ENCODE peak calls at places on chromosome 10, in seven cellular contexts. Z is T follicular helper cell; O is stimulated activated CD4-positive, alpha-beta T cell treated with anti-CD3 and anti-CD28 coated beads, Interleukin-12 subunit alpha, Interleukin-12 subunit beta, amount 100 ng/mL, for 4 hours; V is HTR-8/SVneo; C is omental fat pad; P is NCI-H510A; K is GM10248. W is an unnamed sample.

GRCh38 chr10:113921571-113922370 is 67.3 kb downstream of the NHLRC2 start:
- DNase-seq in Z (no peak), O (no peak), V (no peak), C (no peak), P (no peak), K (no peak), W (no peak)

GRCh38 chr10:110221721-110222261 is 14.4 kb downstream of the MXI1 start:
- DNase-seq in Z (peak), O (peak), V (no peak), C (peak), P (peak), K (peak), W (peak)

GRCh38 chr10:31272841-31273240 is 46.2 kb upstream of the ZEB1 start:
- DNase-seq in Z (no peak), O (no peak), V (no peak), C (no peak), P (no peak), K (no peak), W (no peak)

GRCh38 chr10:17918187-17918903 is 33.4 kb upstream of the SLC39A12 start:
- DNase-seq in Z (no peak), O (no peak), V (no peak), C (no peak), P (no peak), K (no peak), W (no peak)

GRCh38 chr10:11463111-11463510 is 148.3 kb downstream of the USP6NL start:
- DNase-seq in Z (no peak), O (no peak), V (no peak), C (no peak), P (no peak), K (no peak), W (no peak)

GRCh38 chr10:21649441-21649872 is 115.4 kb downstream of the MLLT10 start:
- DNase-seq in Z (no peak), O (no peak), V (no peak), C (no peak), P (no peak), K (no peak), W (no peak)

GRCh38 chr10:62916157-62916603 is 100.0 kb upstream of the EGR2 start:
- DNase-seq in Z (no peak), O (no peak), V (no peak), C (no peak), P (no peak), K (no peak), W (no peak)

GRCh38 chr10:50251309-50251850 is at the start of gene ASAH2:
- DNase-seq in Z (no peak), O (no peak), V (no peak), C (no peak), P (no peak), K (no peak), W (no peak)

GRCh38 chr10:5840314-5841307 is 27.4 kb upstream of the GDI2 start:
- DNase-seq in Z (no peak), O (no peak), V (no peak), C (no peak), P (no peak), K (peak), W (no peak)

GRCh38 chr10:86922553-86922961 is 34.9 kb downstream of the MMRN2 start:
- DNase-seq in Z (no peak), O (no peak), V (no peak), C (no peak), P (no peak), K (no peak), W (no peak)

GRCh38 chr10:20745556-20745955 is 151.6 kb downstream of the NEBL start:
- DNase-seq in Z (no peak), O (no peak), V (no peak), C (no peak), P (no peak), K (no peak), W (no peak)

GRCh38 chr10:35523670-35524225 is 81.4 kb upstream of the GJD4 start:
- DNase-seq in Z (no peak), O (no peak), V (no peak), C (no peak), P (no peak), K (peak), W (no peak)

GRCh38 chr10:2987185-2987768 is 80.1 kb upstream of the PFKP start:
- DNase-seq in Z (no peak), O (no peak), V (no peak), C (no peak), P (no peak), K (no peak), W (no peak)

GRCh38 chr10:6136215-6137201 is 47.7 kb downstream of the RBM17 start:
- DNase-seq in Z (no peak), O (peak), V (no peak), C (no peak), P (no peak), K (peak), W (no peak)

GRCh38 chr10:14740684-14741247 is 33.9 kb downstream of the FAM107B start:
- DNase-seq in Z (no peak), O (no peak), V (no peak), C (no peak), P (no peak), K (peak), W (no peak)

GRCh38 chr10:16441106-16441850 is 4.5 kb downstream of the PTER start:
- DNase-seq in Z (no peak), O (no peak), V (peak), C (no peak), P (no peak), K (no peak), W (no peak)

GRCh38 chr10:109701583-109702215 is 221.6 kb downstream of the XPNPEP1 start:
- DNase-seq in Z (no peak), O (no peak), V (no peak), C (no peak), P (no peak), K (no peak), W (no peak)

GRCh38 chr10:123582084-123582989 is 83.8 kb upstream of the GPR26 start:
- DNase-seq in Z (peak), O (peak), V (peak), C (peak), P (peak), K (peak), W (peak)

GRCh38 chr10:98295401-98295811 is 27.4 kb upstream of the LOXL4 start:
- DNase-seq in Z (no peak), O (no peak), V (no peak), C (no peak), P (no peak), K (no peak), W (no peak)

GRCh38 chr10:64219271-64220025 is 698.2 kb downstream of the REEP3 start:
- DNase-seq in Z (no peak), O (no peak), V (no peak), C (no peak), P (no peak), K (no peak), W (no peak)

GRCh38 chr10:98610855-98611254 is 164.1 kb upstream of the HPS1 start:
- DNase-seq in Z (no peak), O (no peak), V (no peak), C (no peak), P (no peak), K (no peak), W (no peak)

GRCh38 chr10:114881916-114882315 is 56.1 kb upstream of the TRUB1 start:
- DNase-seq in Z (no peak), O (no peak), V (no peak), C (no peak), P (no peak), K (no peak), W (no peak)

GRCh38 chr10:6579193-6579903 is 728 bp downstream of the PRKCQ start:
- DNase-seq in Z (no peak), O (no peak), V (no peak), C (no peak), P (no peak), K (no peak), W (no peak)

GRCh38 chr10:6089334-6090219 is 743 bp downstream of the RBM17 start:
- DNase-seq in Z (no peak), O (no peak), V (no peak), C (no peak), P (no peak), K (no peak), W (no peak)

GRCh38 chr10:3950676-3951275 is 165.8 kb upstream of the KLF6 start:
- DNase-seq in Z (no peak), O (no peak), V (no peak), C (no peak), P (no peak), K (no peak), W (peak)

GRCh38 chr10:126618466-126618865 is 52.0 kb downstream of the C10orf90 start:
- DNase-seq in Z (no peak), O (no peak), V (no peak), C (no peak), P (no peak), K (no peak), W (no peak)

GRCh38 chr10:69955897-69956832 is 96.5 kb upstream of the MACROH2A2 start:
- DNase-seq in Z (no peak), O (no peak), V (no peak), C (no peak), P (no peak), K (peak), W (no peak)

GRCh38 chr10:11647676-11648075 is 36.2 kb upstream of the USP6NL start:
- DNase-seq in Z (no peak), O (no peak), V (no peak), C (no peak), P (no peak), K (no peak), W (no peak)

GRCh38 chr10:43268491-43268890 is 1.6 kb upstream of the RASGEF1A start:
- DNase-seq in Z (no peak), O (no peak), V (no peak), C (no peak), P (no peak), K (no peak), W (no peak)

GRCh38 chr10:43427166-43427825 is 9.6 kb upstream of the ZNF487 start:
- DNase-seq in Z (no peak), O (no peak), V (no peak), C (no peak), P (no peak), K (no peak), W (no peak)

GRCh38 chr10:42549851-42550250 is 88.5 kb downstream of the ZNF33B start:
- DNase-seq in Z (no peak), O (no peak), V (no peak), C (no peak), P (no peak), K (no peak), W (no peak)

GRCh38 chr10:6877351-6878066 is 297.4 kb upstream of the PRKCQ start:
- DNase-seq in Z (no peak), O (no peak), V (no peak), C (no peak), P (no peak), K (no peak), W (no peak)

GRCh38 chr10:127155221-127155620 is 41.2 kb downstream of the INSYN2A start:
- DNase-seq in Z (no peak), O (no peak), V (no peak), C (no peak), P (no peak), K (no peak), W (no peak)

GRCh38 chr10:29355436-29355991 is 66.6 kb downstream of the LYZL1 start:
- DNase-seq in Z (no peak), O (no peak), V (no peak), C (no peak), P (no peak), K (no peak), W (no peak)

GRCh38 chr10:68870061-68870460 is 31.1 kb upstream of the DDX50 start:
- DNase-seq in Z (no peak), O (no peak), V (no peak), C (no peak), P (no peak), K (no peak), W (no peak)

GRCh38 chr10:111129348-111129747 is 52.5 kb downstream of the ADRA2A start:
- DNase-seq in Z (no peak), O (no peak), V (no peak), C (no peak), P (no peak), K (no peak), W (no peak)

GRCh38 chr10:71239946-71240795 is 27.8 kb downstream of the UNC5B start:
- DNase-seq in Z (no peak), O (no peak), V (no peak), C (no peak), P (no peak), K (no peak), W (no peak)

GRCh38 chr10:104054430-104054829 is 31.2 kb downstream of the COL17A1 start:
- DNase-seq in Z (no peak), O (no peak), V (peak), C (no peak), P (no peak), K (no peak), W (no peak)

W was measured in CD8-positive, alpha-beta memory T cell.